ENCODE peak calls at places on chromosomes 1 and 21, in five cellular contexts. X, B, G, Q and D are unnamed samples.

GRCh38 chr1:161047436-161048420 is 2.0 kb upstream of the USF1 start:
- DNase-seq in X (no peak), B (no peak), G (no peak), Q (no peak), D (no peak)

GRCh38 chr1:99675292-99675691 is 29.4 kb downstream of the PALMD start:
- DNase-seq in X (no peak), B (no peak), G (no peak), Q (no peak), D (peak)

GRCh38 chr1:220710333-220710732 is 20.2 kb downstream of the C1orf115 start:
- DNase-seq in X (no peak), B (no peak), G (no peak), Q (no peak), D (no peak)

GRCh38 chr1:41362749-41363631 is 1.8 kb downstream of the FOXO6 start:
- DNase-seq in X (no peak), B (no peak), G (no peak), Q (no peak), D (peak)

GRCh38 chr1:231990388-231990787 is 363.8 kb downstream of the DISC1 start:
- DNase-seq in X (peak), B (no peak), G (no peak), Q (no peak), D (no peak)

GRCh38 chr1:228401782-228402637 is 4.6 kb downstream of the TRIM11 start:
- DNase-seq in X (no peak), B (no peak), G (no peak), Q (peak), D (no peak)

GRCh38 chr1:212607206-212607923 is 1.2 kb upstream of the ATF3 start:
- DNase-seq in X (no peak), B (peak), G (no peak), Q (no peak), D (peak)

GRCh38 chr1:210294991-210295773 is 33.5 kb upstream of the HHAT start:
- DNase-seq in X (peak), B (peak), G (peak), Q (no peak), D (peak)

GRCh38 chr1:64745181-64745985 is 508 bp downstream of the RAVER2 start:
- DNase-seq in X (peak), B (peak), G (peak), Q (peak), D (peak)

GRCh38 chr1:218867941-218868656 is 305.6 kb upstream of the LYPLAL1 start:
- DNase-seq in X (no peak), B (no peak), G (no peak), Q (no peak), D (peak)

GRCh38 chr21:22136770-22137169 is 1138.6 kb downstream of the NCAM2 start:
- DNase-seq in X (no peak), B (no peak), G (no peak), Q (no peak), D (no peak)

GRCh38 chr1:34166191-34167090 is 1.4 kb upstream of the CSMD2 start:
- DNase-seq in X (peak), B (no peak), G (peak), Q (no peak), D (peak)

GRCh38 chr1:13775916-13776315 is 75.9 kb downstream of the PRDM2 start:
- DNase-seq in X (peak), B (no peak), G (no peak), Q (no peak), D (no peak)

GRCh38 chr1:93880731-93881130 is 1.7 kb upstream of the DNTTIP2 start:
- DNase-seq in X (no peak), B (no peak), G (no peak), Q (no peak), D (no peak)

GRCh38 chr1:205042911-205043806 is at the start of gene CNTN2:
- DNase-seq in X (no peak), B (no peak), G (no peak), Q (no peak), D (peak)

GRCh38 chr1:93701619-93702018 is 20.0 kb upstream of the BCAR3 start:
- DNase-seq in X (peak), B (no peak), G (peak), Q (peak), D (peak)

GRCh38 chr1:203217139-203217621 is 12.3 kb downstream of the CHIT1 start:
- DNase-seq in X (no peak), B (peak), G (no peak), Q (no peak), D (peak)

GRCh38 chr1:225603538-225604354 is 49.2 kb downstream of the ENAH start:
- DNase-seq in X (peak), B (no peak), G (peak), Q (no peak), D (no peak)

GRCh38 chr21:21034046-21034445 is 35.8 kb downstream of the NCAM2 start:
- DNase-seq in X (no peak), B (no peak), G (no peak), Q (no peak), D (no peak)

GRCh38 chr1:235632538-235633219 is 16.9 kb downstream of the GNG4 start:
- DNase-seq in X (peak), B (no peak), G (peak), Q (no peak), D (no peak)

GRCh38 chr1:203039609-203040517 is 13.6 kb downstream of the PPFIA4 start:
- DNase-seq in X (no peak), B (no peak), G (no peak), Q (no peak), D (peak)

GRCh38 chr1:153818876-153819275 is 43.7 kb downstream of the SLC27A3 start:
- DNase-seq in X (no peak), B (no peak), G (no peak), Q (no peak), D (no peak)

GRCh38 chr1:33343539-33343938 is 22.6 kb upstream of the A3GALT2 start:
- DNase-seq in X (no peak), B (no peak), G (no peak), Q (no peak), D (no peak)

GRCh38 chr1:223429313-223429731 is 36.1 kb downstream of the CCDC185 start:
- DNase-seq in X (peak), B (no peak), G (no peak), Q (no peak), D (no peak)

GRCh38 chr1:25695991-25696330 is 79.4 kb downstream of the MAN1C1 start:
- DNase-seq in X (peak), B (no peak), G (peak), Q (no peak), D (no peak)

GRCh38 chr1:235275836-235276235 is 52.1 kb downstream of the ARID4B start:
- DNase-seq in X (no peak), B (no peak), G (no peak), Q (no peak), D (no peak)

GRCh38 chr1:195663549-195664280 is 944.5 kb downstream of the KCNT2 start:
- DNase-seq in X (peak), B (no peak), G (peak), Q (no peak), D (peak)

GRCh38 chr1:243851129-243851756 is 1.2 kb upstream of the AKT3 start:
- DNase-seq in X (no peak), B (no peak), G (no peak), Q (no peak), D (no peak)

GRCh38 chr1:152442291-152442690 is 28.2 kb upstream of the CRNN start:
- DNase-seq in X (no peak), B (no peak), G (no peak), Q (no peak), D (no peak)

GRCh38 chr1:24015226-24016210 is 35.4 kb upstream of the SRSF10 start:
- DNase-seq in X (peak), B (no peak), G (no peak), Q (no peak), D (no peak)

GRCh38 chr1:181632492-181632891 is 149.2 kb downstream of the CACNA1E start:
- DNase-seq in X (no peak), B (no peak), G (no peak), Q (no peak), D (no peak)

GRCh38 chr21:18244721-18245486 is at the start of gene CHODL:
- DNase-seq in X (no peak), B (no peak), G (no peak), Q (no peak), D (no peak)

GRCh38 chr1:223504741-223505140 is 111.5 kb downstream of the CCDC185 start:
- DNase-seq in X (peak), B (peak), G (peak), Q (peak), D (no peak)

GRCh38 chr21:31293986-31294385 is 50.1 kb downstream of the TIAM1 start:
- DNase-seq in X (peak), B (no peak), G (peak), Q (no peak), D (no peak)